ENCODE peak calls at places on chromosome 16, in ten cellular contexts. One of them, this sample, is unnamed.

GRCh38 chr16:2273931-2274330 is 6.0 kb upstream of the RNPS1 start:
- DNase-seq in fibroblast of mammary gland: no peak
- DNase-seq in fibroblast of pulmonary artery: no peak
- DNase-seq in AG10803: no peak
- DNase-seq in cardiac muscle cell: no peak
- DNase-seq in ascending aorta: no peak
- DNase-seq in thoracic aorta: no peak
- DNase-seq in heart left ventricle: no peak
- DNase-seq in lower leg skin: no peak
- DNase-seq in kidney: no peak
- DNase-seq in this sample: no peak

GRCh38 chr16:2603165-2604015 is 65.6 kb downstream of the PDPK1 start:
- DNase-seq in fibroblast of mammary gland: peak
- DNase-seq in fibroblast of pulmonary artery: peak
- DNase-seq in AG10803: peak
- DNase-seq in cardiac muscle cell: peak
- DNase-seq in ascending aorta: peak
- DNase-seq in thoracic aorta: peak
- DNase-seq in heart left ventricle: peak
- DNase-seq in lower leg skin: peak
- DNase-seq in kidney: peak
- DNase-seq in this sample: peak

GRCh38 chr16:12386076-12386641 is 409.6 kb downstream of the SNX29 start:
- DNase-seq in fibroblast of mammary gland: no peak
- DNase-seq in fibroblast of pulmonary artery: no peak
- DNase-seq in AG10803: no peak
- DNase-seq in cardiac muscle cell: no peak
- DNase-seq in ascending aorta: no peak
- DNase-seq in thoracic aorta: no peak
- DNase-seq in heart left ventricle: no peak
- DNase-seq in lower leg skin: no peak
- DNase-seq in kidney: no peak
- DNase-seq in this sample: no peak

GRCh38 chr16:55668337-55669281 is 12.8 kb downstream of the SLC6A2 start:
- DNase-seq in fibroblast of mammary gland: peak
- DNase-seq in fibroblast of pulmonary artery: peak
- DNase-seq in AG10803: peak
- DNase-seq in cardiac muscle cell: peak
- DNase-seq in ascending aorta: no peak
- DNase-seq in thoracic aorta: no peak
- DNase-seq in heart left ventricle: no peak
- DNase-seq in lower leg skin: no peak
- DNase-seq in kidney: no peak
- DNase-seq in this sample: no peak

GRCh38 chr16:84599528-84600202 is 18.2 kb downstream of the COTL1 start:
- DNase-seq in fibroblast of mammary gland: peak
- DNase-seq in fibroblast of pulmonary artery: peak
- DNase-seq in AG10803: peak
- DNase-seq in cardiac muscle cell: peak
- DNase-seq in ascending aorta: no peak
- DNase-seq in thoracic aorta: no peak
- DNase-seq in heart left ventricle: peak
- DNase-seq in lower leg skin: no peak
- DNase-seq in kidney: peak
- DNase-seq in this sample: peak

GRCh38 chr16:706189-707061 is 824 bp upstream of the FBXL16 start:
- DNase-seq in fibroblast of mammary gland: no peak
- DNase-seq in fibroblast of pulmonary artery: no peak
- DNase-seq in AG10803: no peak
- DNase-seq in cardiac muscle cell: no peak
- DNase-seq in ascending aorta: no peak
- DNase-seq in thoracic aorta: no peak
- DNase-seq in heart left ventricle: no peak
- DNase-seq in lower leg skin: no peak
- DNase-seq in kidney: no peak
- DNase-seq in this sample: no peak

GRCh38 chr16:69451166-69451565 is 26.7 kb downstream of the CYB5B start:
- DNase-seq in fibroblast of mammary gland: no peak
- DNase-seq in fibroblast of pulmonary artery: no peak
- DNase-seq in AG10803: no peak
- DNase-seq in cardiac muscle cell: no peak
- DNase-seq in ascending aorta: no peak
- DNase-seq in thoracic aorta: no peak
- DNase-seq in heart left ventricle: no peak
- DNase-seq in lower leg skin: no peak
- DNase-seq in kidney: no peak
- DNase-seq in this sample: no peak

GRCh38 chr16:8751481-8752311 is 45.7 kb downstream of the TMEM186 start:
- DNase-seq in fibroblast of mammary gland: peak
- DNase-seq in fibroblast of pulmonary artery: peak
- DNase-seq in AG10803: peak
- DNase-seq in cardiac muscle cell: peak
- DNase-seq in ascending aorta: no peak
- DNase-seq in thoracic aorta: no peak
- DNase-seq in heart left ventricle: no peak
- DNase-seq in lower leg skin: no peak
- DNase-seq in kidney: no peak
- DNase-seq in this sample: no peak

GRCh38 chr16:22008215-22009142 is 568 bp downstream of the MOSMO start:
- DNase-seq in fibroblast of mammary gland: no peak
- DNase-seq in fibroblast of pulmonary artery: no peak
- DNase-seq in AG10803: no peak
- DNase-seq in cardiac muscle cell: no peak
- DNase-seq in ascending aorta: no peak
- DNase-seq in thoracic aorta: no peak
- DNase-seq in heart left ventricle: peak
- DNase-seq in lower leg skin: peak
- DNase-seq in kidney: peak
- DNase-seq in this sample: no peak

GRCh38 chr16:17329412-17329811 is 141.3 kb downstream of the XYLT1 start:
- DNase-seq in fibroblast of mammary gland: no peak
- DNase-seq in fibroblast of pulmonary artery: no peak
- DNase-seq in AG10803: no peak
- DNase-seq in cardiac muscle cell: no peak
- DNase-seq in ascending aorta: no peak
- DNase-seq in thoracic aorta: no peak
- DNase-seq in heart left ventricle: no peak
- DNase-seq in lower leg skin: no peak
- DNase-seq in kidney: no peak
- DNase-seq in this sample: no peak

GRCh38 chr16:60651351-60651750 is 1384.9 kb downstream of the CDH8 start:
- DNase-seq in fibroblast of mammary gland: no peak
- DNase-seq in fibroblast of pulmonary artery: no peak
- DNase-seq in AG10803: peak
- DNase-seq in cardiac muscle cell: no peak
- DNase-seq in ascending aorta: no peak
- DNase-seq in thoracic aorta: no peak
- DNase-seq in heart left ventricle: no peak
- DNase-seq in lower leg skin: no peak
- DNase-seq in kidney: no peak
- DNase-seq in this sample: no peak

GRCh38 chr16:3954411-3954921 is 74.0 kb upstream of the CREBBP start:
- DNase-seq in fibroblast of mammary gland: no peak
- DNase-seq in fibroblast of pulmonary artery: peak
- DNase-seq in AG10803: no peak
- DNase-seq in cardiac muscle cell: peak
- DNase-seq in ascending aorta: no peak
- DNase-seq in thoracic aorta: no peak
- DNase-seq in heart left ventricle: no peak
- DNase-seq in lower leg skin: no peak
- DNase-seq in kidney: peak
- DNase-seq in this sample: no peak

GRCh38 chr16:79261461-79261860 is 339.1 kb downstream of the MAF start:
- DNase-seq in fibroblast of mammary gland: no peak
- DNase-seq in fibroblast of pulmonary artery: no peak
- DNase-seq in AG10803: no peak
- DNase-seq in cardiac muscle cell: no peak
- DNase-seq in ascending aorta: no peak
- DNase-seq in thoracic aorta: no peak
- DNase-seq in heart left ventricle: peak
- DNase-seq in lower leg skin: peak
- DNase-seq in kidney: no peak
- DNase-seq in this sample: no peak

GRCh38 chr16:62034236-62035114 is 1.8 kb downstream of the CDH8 start:
- DNase-seq in fibroblast of mammary gland: no peak
- DNase-seq in fibroblast of pulmonary artery: no peak
- DNase-seq in AG10803: no peak
- DNase-seq in cardiac muscle cell: no peak
- DNase-seq in ascending aorta: no peak
- DNase-seq in thoracic aorta: no peak
- DNase-seq in heart left ventricle: no peak
- DNase-seq in lower leg skin: no peak
- DNase-seq in kidney: no peak
- DNase-seq in this sample: no peak

GRCh38 chr16:51592013-51592501 is 441.0 kb upstream of the SALL1 start:
- DNase-seq in fibroblast of mammary gland: no peak
- DNase-seq in fibroblast of pulmonary artery: no peak
- DNase-seq in AG10803: no peak
- DNase-seq in cardiac muscle cell: no peak
- DNase-seq in ascending aorta: no peak
- DNase-seq in thoracic aorta: no peak
- DNase-seq in heart left ventricle: no peak
- DNase-seq in lower leg skin: no peak
- DNase-seq in kidney: no peak
- DNase-seq in this sample: no peak

GRCh38 chr16:3822366-3823045 is 58.0 kb downstream of the CREBBP start:
- DNase-seq in fibroblast of mammary gland: peak
- DNase-seq in fibroblast of pulmonary artery: peak
- DNase-seq in AG10803: peak
- DNase-seq in cardiac muscle cell: peak
- DNase-seq in ascending aorta: no peak
- DNase-seq in thoracic aorta: no peak
- DNase-seq in heart left ventricle: no peak
- DNase-seq in lower leg skin: no peak
- DNase-seq in kidney: no peak
- DNase-seq in this sample: no peak

GRCh38 chr16:49940464-49941224 is 84.4 kb upstream of the CNEP1R1 start:
- DNase-seq in fibroblast of mammary gland: no peak
- DNase-seq in fibroblast of pulmonary artery: no peak
- DNase-seq in AG10803: no peak
- DNase-seq in cardiac muscle cell: no peak
- DNase-seq in ascending aorta: no peak
- DNase-seq in thoracic aorta: no peak
- DNase-seq in heart left ventricle: no peak
- DNase-seq in lower leg skin: peak
- DNase-seq in kidney: no peak
- DNase-seq in this sample: no peak

GRCh38 chr16:77582956-77583355 is 139.4 kb upstream of the NUDT7 start:
- DNase-seq in fibroblast of mammary gland: no peak
- DNase-seq in fibroblast of pulmonary artery: no peak
- DNase-seq in AG10803: no peak
- DNase-seq in cardiac muscle cell: no peak
- DNase-seq in ascending aorta: no peak
- DNase-seq in thoracic aorta: no peak
- DNase-seq in heart left ventricle: no peak
- DNase-seq in lower leg skin: no peak
- DNase-seq in kidney: no peak
- DNase-seq in this sample: no peak
- H3K4me3 ChIP-seq in fibroblast of mammary gland: no peak
- H3K4me3 ChIP-seq in fibroblast of pulmonary artery: no peak
- H3K4me3 ChIP-seq in AG10803: no peak
- H3K4me3 ChIP-seq in cardiac muscle cell: no peak
- H3K4me3 ChIP-seq in ascending aorta: no peak
- H3K4me3 ChIP-seq in thoracic aorta: no peak
- H3K4me3 ChIP-seq in heart left ventricle: no peak
- H3K4me3 ChIP-seq in lower leg skin: no peak
- H3K4me3 ChIP-seq in kidney: no peak
- H3K4me3 ChIP-seq in this sample: no peak

DNA sequence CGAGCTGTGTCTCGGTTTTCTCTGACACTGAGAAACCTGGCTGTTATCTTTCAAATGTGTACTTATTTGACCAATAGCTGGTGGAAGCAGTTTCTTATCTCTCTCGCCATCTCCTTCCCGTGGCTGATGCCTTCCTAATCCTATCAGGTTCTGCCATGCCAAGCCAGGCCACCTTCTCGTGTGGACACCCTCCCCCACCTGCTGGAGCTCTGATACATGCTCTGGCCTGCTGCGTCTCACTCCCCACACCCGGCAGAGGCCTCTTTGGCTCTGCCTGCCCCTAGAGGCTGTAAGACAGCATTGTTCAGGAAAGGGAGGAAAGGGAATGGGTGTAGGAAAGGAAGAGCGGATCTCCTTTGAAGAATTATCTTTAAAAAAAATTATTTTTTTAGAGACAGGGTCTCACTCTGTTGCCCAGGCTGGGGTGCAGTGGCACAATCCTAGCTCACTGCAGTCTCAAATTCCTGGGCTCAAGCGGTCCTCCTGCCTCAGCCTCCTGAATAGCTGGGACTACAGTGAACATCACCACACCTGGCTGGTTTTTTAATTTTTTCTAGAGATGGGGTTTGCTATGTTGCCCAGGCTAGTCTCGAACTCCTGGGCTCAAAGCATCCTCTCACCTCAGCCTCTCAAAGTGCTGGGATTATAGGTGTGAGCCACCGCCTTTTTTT is 7.5 kb upstream of the ARMC5 start:
- DNase-seq in fibroblast of mammary gland: peak
- DNase-seq in fibroblast of pulmonary artery: peak
- DNase-seq in AG10803: peak
- DNase-seq in cardiac muscle cell: peak
- DNase-seq in ascending aorta: no peak
- DNase-seq in thoracic aorta: no peak
- DNase-seq in heart left ventricle: no peak
- DNase-seq in lower leg skin: peak
- DNase-seq in kidney: peak
- DNase-seq in this sample: no peak
- TF ChIP-seq CTCF in fibroblast of mammary gland: peak
- TF ChIP-seq CTCF in fibroblast of pulmonary artery: peak
- TF ChIP-seq CTCF in AG10803: peak
- TF ChIP-seq CTCF in cardiac muscle cell: peak
- TF ChIP-seq CTCF in ascending aorta: peak
- TF ChIP-seq CTCF in thoracic aorta: peak
- TF ChIP-seq CTCF in heart left ventricle: peak
- TF ChIP-seq CTCF in lower leg skin: peak
- TF ChIP-seq CTCF in kidney: peak
- TF ChIP-seq CTCF in this sample: no peak

DNA sequence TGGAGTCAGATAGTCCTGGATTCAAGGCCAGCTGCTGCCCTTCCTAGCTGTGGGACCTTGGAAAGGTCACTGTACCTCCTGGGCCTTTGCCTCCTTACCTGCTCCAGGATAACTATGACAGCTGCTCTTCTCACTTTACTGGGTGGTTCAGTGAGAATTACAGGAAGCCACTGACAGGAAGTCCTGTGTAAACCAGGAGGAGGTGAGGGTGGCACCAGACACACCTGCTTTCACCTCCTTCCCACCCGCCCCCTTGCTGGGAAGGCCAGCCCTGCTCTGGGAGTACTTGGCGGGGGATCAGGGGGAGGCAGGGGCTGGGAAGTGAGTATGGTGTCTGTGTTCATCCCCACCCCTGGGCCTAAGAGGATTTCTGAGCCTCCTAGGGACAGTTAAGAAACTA is 42.6 kb downstream of the CPNE2 start:
- DNase-seq in fibroblast of mammary gland: no peak
- DNase-seq in fibroblast of pulmonary artery: no peak
- DNase-seq in AG10803: no peak
- DNase-seq in cardiac muscle cell: no peak
- DNase-seq in ascending aorta: no peak
- DNase-seq in thoracic aorta: no peak
- DNase-seq in heart left ventricle: no peak
- DNase-seq in lower leg skin: no peak
- DNase-seq in kidney: peak
- DNase-seq in this sample: no peak
- H3K4me3 ChIP-seq in fibroblast of mammary gland: no peak
- H3K4me3 ChIP-seq in fibroblast of pulmonary artery: no peak
- H3K4me3 ChIP-seq in AG10803: no peak
- H3K4me3 ChIP-seq in cardiac muscle cell: no peak
- H3K4me3 ChIP-seq in ascending aorta: no peak
- H3K4me3 ChIP-seq in thoracic aorta: no peak
- H3K4me3 ChIP-seq in heart left ventricle: no peak
- H3K4me3 ChIP-seq in lower leg skin: no peak
- H3K4me3 ChIP-seq in kidney: no peak
- H3K4me3 ChIP-seq in this sample: no peak

GRCh38 chr16:75265911-75266701 is 14.7 kb upstream of the BCAR1 start:
- DNase-seq in fibroblast of mammary gland: peak
- DNase-seq in fibroblast of pulmonary artery: peak
- DNase-seq in AG10803: peak
- DNase-seq in cardiac muscle cell: peak
- DNase-seq in ascending aorta: no peak
- DNase-seq in thoracic aorta: no peak
- DNase-seq in heart left ventricle: peak
- DNase-seq in lower leg skin: peak
- DNase-seq in kidney: peak
- DNase-seq in this sample: peak
- TF ChIP-seq CTCF in fibroblast of mammary gland: no peak
- TF ChIP-seq CTCF in fibroblast of pulmonary artery: no peak
- TF ChIP-seq CTCF in AG10803: no peak
- TF ChIP-seq CTCF in cardiac muscle cell: no peak
- TF ChIP-seq CTCF in ascending aorta: no peak
- TF ChIP-seq CTCF in thoracic aorta: no peak
- TF ChIP-seq CTCF in heart left ventricle: no peak
- TF ChIP-seq CTCF in lower leg skin: no peak
- TF ChIP-seq CTCF in kidney: no peak
- TF ChIP-seq CTCF in this sample: no peak

This sample was measured in lung.